ENCODE peak calls at places on chromosome 5, in four cellular contexts. B is activated naive CD4-positive, alpha-beta T cell; Y is iPS-NIHi11; U is myocyte. K is an unnamed sample.

GRCh38 chr5:167861134-167861930 is 430.1 kb upstream of the WWC1 start:
- DNase-seq in Y (peak), U (peak), B (no peak), K (peak)

GRCh38 chr5:35963381-35963843 is 25.0 kb upstream of the CAPSL start:
- DNase-seq in U (no peak), Y (peak), B (no peak), K (no peak)

GRCh38 chr5:33691846-33692245 is 199.9 kb downstream of the ADAMTS12 start:
- DNase-seq in U (no peak), B (no peak), Y (no peak), K (no peak)

GRCh38 chr5:131164161-131164930 is 710 bp downstream of the HINT1 start:
- DNase-seq in B (peak), Y (peak), U (peak), K (peak)

GRCh38 chr5:172712610-172713009 is 58.4 kb downstream of the DUSP1 start:
- DNase-seq in U (no peak), Y (no peak), B (no peak), K (no peak)

GRCh38 chr5:155485344-155485743 is 471.8 kb downstream of the KIF4B start:
- DNase-seq in U (no peak), Y (no peak), B (no peak), K (no peak)

GRCh38 chr5:73591698-73592501 is 26.4 kb downstream of the UTP15 start:
- DNase-seq in U (no peak), Y (no peak), B (no peak), K (no peak)

GRCh38 chr5:151492729-151493128 is 45.3 kb downstream of the SLC36A1 start:
- DNase-seq in Y (no peak), B (no peak), U (peak), K (no peak)

GRCh38 chr5:159051431-159052281 is 48.1 kb downstream of the EBF1 start:
- DNase-seq in Y (peak), U (peak), B (no peak), K (no peak)

K was measured in HuH-7.